ENCODE peak calls at places on chromosome 12, in six cellular contexts. M is heart right ventricle, R is pancreas, J is MM.1S, G is tibial artery, X is mucosa of descending colon. A is an unnamed sample.

GRCh38 chr12:124506145-124506831 is 61.1 kb downstream of the NCOR2 start:
- DNase-seq in M (peak), R (peak), J (no peak), G (peak), X (peak), A (no peak)

GRCh38 chr12:124155711-124156110 is 139.2 kb upstream of the RFLNA start:
- DNase-seq in M (no peak), R (no peak), J (no peak), G (no peak), X (no peak), A (no peak)

GRCh38 chr12:112900298-112901145 is 6.2 kb upstream of the OAS1 start:
- DNase-seq in M (no peak), R (peak), J (peak), G (peak), X (peak), A (peak)

GRCh38 chr12:95205685-95206084 is 11.6 kb downstream of the FGD6 start:
- DNase-seq in M (no peak), R (no peak), J (peak), G (no peak), X (no peak), A (no peak)

GRCh38 chr12:79298511-79298910 is 392.3 kb downstream of the PAWR start:
- DNase-seq in M (no peak), R (no peak), J (no peak), G (no peak), X (no peak), A (no peak)

GRCh38 chr12:55681142-55682077 is 26.3 kb downstream of the ITGA7 start:
- DNase-seq in M (peak), R (peak), J (no peak), G (peak), X (peak), A (no peak)

GRCh38 chr12:94615284-94616216 is 34.8 kb downstream of the TMCC3 start:
- DNase-seq in M (peak), R (peak), J (no peak), G (no peak), X (peak), A (no peak)

GRCh38 chr12:92340441-92341332 is 195.0 kb upstream of the BTG1 start:
- DNase-seq in M (no peak), R (no peak), J (no peak), G (no peak), X (no peak), A (peak)

GRCh38 chr12:70692681-70693288 is 55.6 kb upstream of the PTPRB start:
- DNase-seq in M (no peak), R (no peak), J (peak), G (no peak), X (no peak), A (no peak)
- TF ChIP-seq CTCF in M (peak), R (no peak), J (peak), G (peak), X (no peak), A (peak)

GRCh38 chr12:28583771-28584261 is 393.6 kb downstream of the CCDC91 start:
- DNase-seq in M (no peak), R (no peak), J (no peak), G (no peak), X (no peak), A (no peak)
- TF ChIP-seq CTCF in M (no peak), R (no peak), J (no peak), G (no peak), X (no peak), A (no peak)

DNA sequence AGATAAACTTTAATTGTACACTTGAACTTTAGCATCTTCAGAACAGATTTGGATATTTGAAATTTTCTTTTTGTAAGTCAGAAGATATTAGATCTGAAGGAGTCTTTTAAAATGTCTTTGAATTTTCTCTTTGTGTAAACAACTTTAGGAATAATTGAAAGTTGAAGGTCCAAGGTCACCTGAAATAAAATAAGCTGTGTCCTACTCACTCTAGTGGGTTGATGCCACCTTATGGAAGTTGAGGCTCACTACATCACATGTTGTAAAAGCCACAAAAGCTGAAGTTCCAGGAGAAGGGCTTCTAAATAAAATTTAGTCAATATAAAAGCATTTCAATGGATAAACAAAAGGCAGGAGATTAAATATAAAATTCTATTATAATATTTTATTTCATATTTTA is 122.0 kb upstream of the ATXN7L3B start:
- DNase-seq in M (no peak), R (no peak), J (peak), G (no peak), X (peak), A (no peak)
- TF ChIP-seq CTCF in M (peak), R (no peak), J (peak), G (no peak), X (no peak), A (peak)

DNA sequence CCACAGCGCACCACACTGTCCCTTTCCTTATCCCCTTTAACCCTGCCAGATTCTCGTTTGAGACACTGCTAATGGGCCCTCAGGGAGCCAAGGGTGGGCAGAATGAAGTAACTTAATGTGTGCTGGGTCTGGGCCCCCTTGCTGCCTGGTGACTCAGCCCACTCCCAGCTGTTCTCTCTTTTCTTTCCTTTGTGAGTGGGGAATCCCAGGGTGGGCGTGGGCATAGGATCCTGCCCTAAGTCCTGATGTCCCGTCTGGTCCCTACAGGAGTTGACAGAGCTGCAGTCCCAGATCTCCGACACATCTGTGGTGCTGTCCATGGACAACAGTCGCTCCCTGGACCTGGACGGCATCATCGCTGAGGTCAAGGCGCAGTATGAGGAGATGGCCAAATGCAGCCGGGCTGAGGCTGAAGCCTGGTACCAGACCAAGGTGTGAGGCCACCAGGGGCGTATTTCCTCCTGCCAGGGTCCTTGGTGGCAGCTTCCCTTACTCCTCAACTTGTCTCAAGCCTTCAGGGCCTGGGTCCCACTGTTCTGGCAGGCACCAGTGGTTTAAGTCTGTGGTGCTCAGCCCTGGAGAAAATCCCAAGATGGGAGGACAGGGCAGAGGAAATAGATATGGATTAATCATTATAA is 8.3 kb downstream of the KRT7 start:
- DNase-seq in M (no peak), R (no peak), J (no peak), G (no peak), X (no peak), A (no peak)
- TF ChIP-seq CTCF in M (no peak), R (no peak), J (no peak), G (no peak), X (no peak), A (peak)

GRCh38 chr12:873954-874353 is 75.5 kb downstream of the RAD52 start:
- DNase-seq in M (no peak), R (no peak), J (no peak), G (no peak), X (no peak), A (no peak)

GRCh38 chr12:865614-866013 is 83.9 kb downstream of the RAD52 start:
- DNase-seq in M (no peak), R (no peak), J (no peak), G (no peak), X (no peak), A (no peak)

GRCh38 chr12:867905-868304 is 81.6 kb downstream of the RAD52 start:
- DNase-seq in M (no peak), R (no peak), J (no peak), G (no peak), X (no peak), A (no peak)

GRCh38 chr12:870378-870777 is 79.1 kb downstream of the RAD52 start:
- DNase-seq in M (no peak), R (no peak), J (peak), G (no peak), X (no peak), A (no peak)

DNA sequence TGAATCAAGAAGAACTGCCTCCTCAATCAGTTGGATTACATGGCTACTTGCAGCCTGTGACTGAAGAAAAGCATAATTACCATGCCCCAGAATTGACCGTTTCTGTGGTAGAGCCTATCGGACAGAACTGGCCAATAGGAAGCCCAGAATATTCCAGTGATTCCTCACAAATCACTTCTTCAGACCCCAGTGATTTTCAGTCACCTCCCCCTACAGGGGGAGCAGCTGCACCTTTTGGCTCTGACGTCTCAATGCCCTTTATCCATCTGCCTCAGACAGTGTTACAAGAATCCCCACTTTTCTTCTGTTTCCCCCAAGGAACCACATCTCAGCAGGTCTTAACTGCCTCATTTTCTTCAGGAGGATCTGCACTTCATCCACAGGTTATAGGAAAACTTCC is 80.8 kb downstream of the RAD52 start:
- DNase-seq in M (no peak), R (no peak), J (no peak), G (no peak), X (no peak), A (no peak)
- TF ChIP-seq CTCF in M (no peak), R (no peak), J (no peak), G (no peak), X (no peak), A (peak)

GRCh38 chr12:46825526-46826414 is at the start of gene SLC38A4:
- DNase-seq in M (no peak), R (peak), J (no peak), G (no peak), X (peak), A (no peak)
- TF ChIP-seq CTCF in M (no peak), R (no peak), J (no peak), G (peak), X (no peak), A (no peak)

GRCh38 chr12:32755051-32755653 is 545 bp downstream of the YARS2 start:
- DNase-seq in M (peak), R (peak), J (peak), G (peak), X (peak), A (peak)

GRCh38 chr12:32756476-32757158 is 920 bp upstream of the YARS2 start:
- DNase-seq in M (no peak), R (no peak), J (no peak), G (no peak), X (peak), A (no peak)

GRCh38 chr12:32757159-32757556 is 1.5 kb upstream of the YARS2 start:
- DNase-seq in M (no peak), R (no peak), J (no peak), G (no peak), X (no peak), A (no peak)

GRCh38 chr12:32754101-32754500 is 1.6 kb downstream of the YARS2 start:
- DNase-seq in M (no peak), R (no peak), J (no peak), G (no peak), X (no peak), A (no peak)

GRCh38 chr12:32755654-32756475 is at the start of gene YARS2:
- DNase-seq in M (peak), R (peak), J (peak), G (peak), X (peak), A (peak)
- TF ChIP-seq CTCF in M (peak), R (peak), J (peak), G (peak), X (no peak), A (peak)

GRCh38 chr12:123075092-123075491 is 75.8 kb downstream of the PITPNM2 start:
- DNase-seq in M (no peak), R (no peak), J (no peak), G (no peak), X (no peak), A (no peak)

GRCh38 chr12:123076604-123077297 is 74.1 kb downstream of the PITPNM2 start:
- DNase-seq in M (no peak), R (no peak), J (no peak), G (no peak), X (no peak), A (no peak)

GRCh38 chr12:123075591-123076171 is 75.2 kb downstream of the PITPNM2 start:
- DNase-seq in M (no peak), R (no peak), J (no peak), G (no peak), X (peak), A (peak)

GRCh38 chr12:123071401-123072304 is 79.2 kb downstream of the PITPNM2 start:
- DNase-seq in M (peak), R (no peak), J (no peak), G (peak), X (peak), A (no peak)

DNA sequence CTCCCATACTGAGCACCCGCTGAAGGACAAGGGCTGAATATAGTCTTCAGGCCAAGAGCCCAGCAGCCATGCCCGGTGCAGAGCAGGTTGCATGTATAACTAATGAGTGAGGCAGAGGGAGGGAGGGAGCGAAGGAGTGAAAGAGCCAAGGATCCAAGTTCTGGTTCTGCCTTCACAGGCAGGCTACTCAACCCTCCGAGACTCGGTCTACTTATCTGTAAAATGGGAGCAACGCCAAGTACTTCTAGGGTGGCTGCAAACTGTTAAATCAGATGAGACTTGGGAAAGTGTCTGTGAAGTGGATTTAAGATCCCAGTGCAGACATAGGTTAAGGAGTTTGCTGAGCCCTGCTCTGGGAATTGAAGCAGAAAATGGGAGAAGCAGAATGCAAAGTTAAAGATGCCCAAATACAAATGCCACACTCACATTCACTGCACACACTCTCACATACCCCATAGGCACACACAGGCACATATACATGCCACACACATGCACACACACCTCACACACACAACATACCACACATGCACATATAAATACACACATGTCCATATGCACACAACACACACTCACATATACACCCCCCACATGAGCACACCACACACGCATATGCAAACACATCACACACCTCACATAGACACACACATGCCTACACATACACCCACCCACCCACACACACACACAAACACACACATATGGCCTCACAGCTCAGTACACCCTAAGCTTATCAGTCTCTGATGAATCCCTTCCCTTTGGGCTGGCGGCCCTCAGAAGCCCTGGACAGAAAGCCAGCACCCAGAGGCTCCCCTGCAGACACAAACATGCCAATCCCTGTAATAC is 76.7 kb downstream of the PITPNM2 start:
- DNase-seq in M (no peak), R (no peak), J (no peak), G (no peak), X (no peak), A (no peak)
- TF ChIP-seq CTCF in M (no peak), R (no peak), J (no peak), G (no peak), X (no peak), A (no peak)

DNA sequence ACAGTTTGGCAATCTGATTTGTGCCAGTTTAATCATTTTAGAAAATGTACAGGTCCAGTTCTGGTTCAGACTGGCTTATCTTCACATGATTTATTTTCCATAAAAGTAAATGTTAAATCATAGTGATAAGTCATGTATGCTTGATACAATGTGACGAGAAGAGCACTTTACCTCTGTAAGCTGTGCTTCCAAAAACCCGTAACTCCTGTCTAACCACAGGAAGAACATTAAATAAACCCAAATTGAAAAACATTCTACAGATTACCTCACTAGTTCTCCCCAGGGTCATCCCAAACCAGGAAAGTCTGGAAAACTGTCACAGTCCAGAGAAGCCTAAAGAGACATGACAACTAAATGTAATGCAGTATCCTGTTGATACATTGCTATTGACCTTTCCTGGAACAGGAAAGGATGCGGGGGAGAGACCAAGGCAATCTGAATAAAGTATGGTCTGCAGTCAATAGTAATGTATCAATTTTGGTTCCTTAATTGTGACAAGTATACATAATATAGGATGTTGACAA is 32.5 kb upstream of the DUSP6 start:
- DNase-seq in M (no peak), R (no peak), J (no peak), G (no peak), X (no peak), A (no peak)
- TF ChIP-seq CTCF in M (no peak), R (no peak), J (no peak), G (no peak), X (no peak), A (no peak)

A was measured in GM06990.